ENCODE peak calls at places on chromosomes 11 and 22, in seven cellular contexts. N is RWPE1, B is Peyer's patch, X is heart right ventricle, H is psoas muscle, M is uterus, K is pancreas. E is an unnamed sample.

GRCh38 chr22:45912910-45913309 is 64.1 kb downstream of the WNT7B start:
- DNase-seq in B (no peak), M (no peak), K (no peak), X (no peak), H (no peak), N (no peak), E (no peak)

GRCh38 chr22:44524806-44525205 is 26.8 kb upstream of the RTL6 start:
- DNase-seq in X (no peak), B (no peak), N (no peak), H (no peak), M (no peak), K (no peak), E (no peak)

GRCh38 chr11:119782673-119783072 is 53.7 kb upstream of the NECTIN1 start:
- DNase-seq in M (peak; percentile 29), B (no peak), K (no peak), X (peak; percentile 41), H (no peak), N (no peak), E (no peak)

GRCh38 chr11:8809185-8809584 is 101.8 kb upstream of the AKIP1 start:
- DNase-seq in N (peak; percentile 20), K (no peak), H (no peak), M (no peak), X (no peak), B (no peak), E (no peak)

GRCh38 chr11:31355131-31355530 is 14.4 kb downstream of the DCDC1 start:
- DNase-seq in X (no peak), B (no peak), K (no peak), N (no peak), M (no peak), H (no peak), E (no peak)

GRCh38 chr22:32695451-32695891 is 106.0 kb upstream of the TIMP3 start:
- DNase-seq in H (no peak), X (no peak), M (no peak), N (peak; percentile 74), K (no peak), B (no peak), E (no peak)

GRCh38 chr11:114774599-114775365 is 96.5 kb downstream of the NXPE2 start:
- DNase-seq in B (no peak), K (no peak), N (no peak), X (peak; percentile 46), H (peak; percentile 55), M (no peak), E (no peak)

GRCh38 chr11:65502852-65503603 is 4.2 kb downstream of the MALAT1 start:
- DNase-seq in M (no peak), N (no peak), B (no peak), K (peak; percentile 53), X (no peak), H (no peak), E (no peak)

GRCh38 chr11:113376156-113376555 is 11.4 kb upstream of the ANKK1 start:
- DNase-seq in K (no peak), B (no peak), M (no peak), X (no peak), H (no peak), N (no peak), E (no peak)

GRCh38 chr11:94130589-94131362 is 2.1 kb downstream of the PANX1 start:
- DNase-seq in X (no peak), N (peak; percentile 48), H (no peak), M (peak; percentile 31), K (no peak), B (no peak), E (no peak)

GRCh38 chr11:84947970-84948600 is 679.1 kb downstream of the DLG2 start:
- DNase-seq in H (no peak), M (no peak), X (no peak), B (no peak), N (no peak), K (no peak), E (peak; percentile 25)

GRCh38 chr11:73995247-73995646 is 12.6 kb upstream of the UCP2 start:
- DNase-seq in X (no peak), B (no peak), M (no peak), N (no peak), K (no peak), H (no peak), E (no peak)

GRCh38 chr22:24894998-24895397 is 51.5 kb downstream of the LHFPL7 start:
- DNase-seq in X (peak; percentile 84), H (peak; percentile 76), M (peak; percentile 50), N (peak; percentile 56), K (peak; percentile 75), B (peak; percentile 69), E (no peak)

GRCh38 chr11:68090706-68091105 is 30.5 kb downstream of the CHKA start:
- DNase-seq in K (no peak), M (no peak), N (no peak), B (no peak), H (no peak), X (no peak), E (no peak)

GRCh38 chr11:123173040-123173855 is 21.8 kb downstream of the CLMP start:
- DNase-seq in K (no peak), X (no peak), H (no peak), N (peak; percentile 79), B (no peak), M (no peak), E (no peak)

GRCh38 chr22:38406617-38407016 is 48.4 kb downstream of the KCNJ4 start:
- DNase-seq in K (no peak), B (no peak), X (no peak), N (no peak), H (no peak), M (no peak), E (no peak)

GRCh38 chr11:93895106-93895862 is 44.9 kb upstream of the VSTM5 start:
- DNase-seq in H (no peak), X (peak; percentile 30), M (no peak), B (no peak), N (peak; percentile 46), K (no peak), E (no peak)

GRCh38 chr22:21102659-21103267 is 57.0 kb downstream of the LRRC74B start:
- DNase-seq in K (peak; percentile 94), H (peak; percentile 80), N (no peak), X (peak; percentile 48), M (peak; percentile 67), B (peak; percentile 85), E (no peak)

DNA sequence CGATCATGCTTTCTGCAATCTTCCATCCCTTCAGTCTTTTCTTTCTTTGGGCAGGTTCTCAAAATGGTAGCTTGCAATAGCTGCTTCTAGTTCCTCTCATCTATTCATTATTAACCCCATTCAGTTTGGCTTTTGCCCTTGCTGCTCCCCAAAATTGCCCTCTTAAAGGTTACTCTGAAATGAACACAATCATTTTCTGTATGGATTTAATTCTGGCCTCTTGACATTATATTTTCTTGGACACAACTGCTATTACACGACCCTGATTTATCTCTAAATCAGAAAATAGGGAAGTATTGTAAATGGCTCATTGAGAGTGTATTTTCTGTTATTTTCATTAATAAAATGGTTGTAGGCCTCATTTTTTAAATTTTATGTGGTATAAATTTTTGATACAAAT is at the start of gene ANGPTL5:
- DNase-seq in B (no peak), X (no peak), M (no peak), K (no peak), H (no peak), N (no peak), E (no peak)
- H3K27ac ChIP-seq in B (peak within 1 kb of the TSS; percentile 86), X (peak within 1 kb of the TSS; percentile 85), M (peak within 1 kb of the TSS; percentile 86), K (peak within 1 kb of the TSS; percentile 61), H (peak within 1 kb of the TSS; percentile 67), N (peak within 1 kb of the TSS; percentile 85), E (peak within 1 kb of the TSS; percentile 92)

GRCh38 chr11:128553662-128554392 is 33.5 kb downstream of the ETS1 start:
- DNase-seq in H (no peak), X (peak; percentile 67), K (no peak), N (no peak), B (no peak), M (no peak), E (no peak)

GRCh38 chr11:128555606-128556005 is 31.8 kb downstream of the ETS1 start:
- DNase-seq in H (no peak), N (peak; percentile 5), B (no peak), X (no peak), K (no peak), M (no peak), E (no peak)

GRCh38 chr11:128551641-128552335 is 35.6 kb downstream of the ETS1 start:
- DNase-seq in N (no peak), H (no peak), X (no peak), K (no peak), M (no peak), B (no peak), E (no peak)

GRCh38 chr11:128550967-128551522 is 36.3 kb downstream of the ETS1 start:
- DNase-seq in M (no peak), K (no peak), B (no peak), X (no peak), N (no peak), H (no peak), E (no peak)

DNA sequence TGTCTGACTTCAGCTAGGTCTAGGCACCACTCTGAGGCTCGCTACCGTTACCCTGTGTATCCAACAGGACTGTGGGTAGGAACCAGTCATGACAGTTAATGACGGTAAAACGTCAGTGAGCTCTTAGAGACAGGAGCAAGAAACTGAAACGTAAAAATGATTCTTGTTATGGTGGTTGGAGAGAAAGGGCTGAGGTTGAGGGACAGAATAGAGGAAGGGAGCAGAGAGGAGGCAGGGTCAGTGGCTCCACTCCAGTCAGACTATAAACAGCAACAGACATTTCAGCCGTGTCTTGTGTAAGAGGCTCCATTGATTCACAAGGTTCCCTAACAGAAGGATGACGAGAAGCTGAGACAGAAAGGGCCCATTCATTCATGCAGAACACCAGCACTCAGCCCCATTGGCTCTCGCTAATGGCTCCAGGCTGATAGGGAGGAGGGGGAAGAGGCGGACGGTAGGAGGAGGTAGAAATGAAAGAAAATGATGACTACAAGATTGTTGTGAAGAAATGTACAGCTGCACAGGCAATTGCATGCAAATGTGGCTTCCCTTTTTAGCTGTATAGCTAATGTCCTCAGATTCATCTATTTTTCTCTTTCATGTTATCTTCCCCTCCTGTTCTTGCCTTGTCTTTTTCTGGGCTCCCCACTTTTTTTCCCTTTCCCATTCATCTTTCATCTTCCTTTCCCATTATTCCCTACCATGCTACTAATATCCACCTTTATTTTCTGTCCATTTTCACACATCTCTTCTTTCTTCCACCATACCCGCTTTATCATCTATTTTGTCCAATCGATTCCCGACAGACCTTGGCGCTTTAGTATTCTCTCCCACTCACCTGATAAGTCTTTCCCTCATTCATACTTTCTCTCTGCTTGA is 34.3 kb downstream of the ETS1 start:
- DNase-seq in H (no peak), K (no peak), M (no peak), N (peak; percentile 14), B (no peak), X (no peak), E (no peak)
- H3K27ac ChIP-seq in H (no peak overlapping the region), K (no peak overlapping the region), M (no peak overlapping the region), N (no peak overlapping the region), B (peak overlapping the region; percentile 53), X (peak overlapping the region; percentile 85), E (no peak overlapping the region)

DNA sequence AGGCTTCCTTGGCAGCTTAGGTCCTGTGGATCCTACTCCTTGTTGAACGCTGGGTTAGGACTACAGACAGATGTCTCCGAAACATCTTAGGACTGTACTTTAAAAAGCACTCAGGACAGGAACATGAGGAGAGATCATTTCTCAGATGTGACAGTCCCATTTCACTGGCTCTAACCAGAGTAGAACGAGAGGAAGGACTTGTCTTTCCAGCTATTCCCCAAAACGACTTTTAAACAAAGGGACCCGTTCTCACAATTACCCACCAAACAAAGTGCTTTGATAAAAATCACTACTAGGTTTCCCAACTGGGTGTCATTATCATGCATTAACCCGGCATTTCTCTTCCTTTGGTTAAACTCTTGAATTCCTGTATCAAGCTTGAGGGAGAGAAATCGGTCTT is 84.7 kb upstream of the BARX2 start:
- DNase-seq in H (no peak), X (no peak), N (no peak), K (no peak), M (no peak), B (no peak), E (no peak)
- H3K27ac ChIP-seq in H (no peak overlapping the region), X (no peak overlapping the region), N (no peak overlapping the region), K (no peak overlapping the region), M (no peak overlapping the region), B (no peak overlapping the region), E (peak overlapping the region; percentile 33)

GRCh38 chr22:42726811-42727210 is 6.1 kb upstream of the A4GALT start:
- DNase-seq in M (no peak), N (no peak), H (no peak), X (no peak), K (no peak), B (no peak), E (no peak)
- H3K27ac ChIP-seq in M (no peak overlapping the region), N (no peak overlapping the region), H (no peak overlapping the region), X (no peak overlapping the region), K (no peak overlapping the region), B (no peak overlapping the region), E (no peak overlapping the region)